ENCODE peak calls at places on chromosomes 16 and 17, in five cellular contexts. N is spleen, X is A549, S is ascending aorta, I is mucosa of descending colon. E is an unnamed sample.
A peak's percentile ranks its signal among the peaks of the same experiment; 100 is the strongest.

GRCh38 chr16:57270221-57271062 is 14.0 kb downstream of the PLLP start:
- DNase-seq in S (no peak), X (no peak), N (no peak), I (no peak), E (peak; percentile 35)

GRCh38 chr16:3490911-3491629 is 4.2 kb downstream of the C16orf90 start:
- DNase-seq in S (no peak), I (no peak), X (no peak), N (no peak), E (peak; percentile 41)

GRCh38 chr16:47055136-47055885 is 81.8 kb upstream of the DNAJA2 start:
- DNase-seq in N (peak; percentile 58), I (no peak), X (no peak), S (no peak), E (no peak)

GRCh38 chr17:29579866-29580771 is 9.3 kb downstream of the GIT1 start:
- DNase-seq in X (peak; percentile 91), I (peak; percentile 93), S (peak; percentile 91), N (peak; percentile 96), E (peak; percentile 90)

GRCh38 chr17:72660274-72661092 is 432.0 kb downstream of the SLC39A11 start:
- DNase-seq in N (no peak), I (no peak), S (no peak), X (no peak), E (no peak)

GRCh38 chr16:29815032-29815721 is 775 bp upstream of the PAGR1 start:
- DNase-seq in I (peak; percentile 68), S (peak; percentile 75), X (no peak), N (peak; percentile 89), E (peak; percentile 61)

GRCh38 chr16:85324506-85324905 is 212.2 kb upstream of the CIBAR2 start:
- DNase-seq in S (no peak), N (no peak), I (no peak), X (no peak), E (no peak)

GRCh38 chr16:87851601-87852000 is 17.7 kb downstream of the SLC7A5 start:
- DNase-seq in S (no peak), I (no peak), N (no peak), X (no peak), E (no peak)

GRCh38 chr16:51402785-51403184 is 251.7 kb upstream of the SALL1 start:
- DNase-seq in S (no peak), N (no peak), I (no peak), X (no peak), E (no peak)

GRCh38 chr17:72387487-72387886 is 266.7 kb downstream of the SOX9 start:
- DNase-seq in S (no peak), X (peak; percentile 63), N (no peak), I (no peak), E (no peak)

GRCh38 chr16:301235-301634 is 18.3 kb downstream of the PDIA2 start:
- DNase-seq in I (no peak), N (no peak), X (no peak), S (no peak), E (no peak)

GRCh38 chr16:301950-302349 is 19.0 kb downstream of the PDIA2 start:
- DNase-seq in N (no peak), X (no peak), I (no peak), S (no peak), E (no peak)

GRCh38 chr16:305916-306315 is 23.0 kb downstream of the PDIA2 start:
- DNase-seq in N (no peak), S (no peak), I (no peak), X (no peak), E (no peak)

GRCh38 chr16:306911-307370 is 24.0 kb downstream of the PDIA2 start:
- DNase-seq in N (no peak), X (no peak), S (no peak), I (no peak), E (no peak)

DNA sequence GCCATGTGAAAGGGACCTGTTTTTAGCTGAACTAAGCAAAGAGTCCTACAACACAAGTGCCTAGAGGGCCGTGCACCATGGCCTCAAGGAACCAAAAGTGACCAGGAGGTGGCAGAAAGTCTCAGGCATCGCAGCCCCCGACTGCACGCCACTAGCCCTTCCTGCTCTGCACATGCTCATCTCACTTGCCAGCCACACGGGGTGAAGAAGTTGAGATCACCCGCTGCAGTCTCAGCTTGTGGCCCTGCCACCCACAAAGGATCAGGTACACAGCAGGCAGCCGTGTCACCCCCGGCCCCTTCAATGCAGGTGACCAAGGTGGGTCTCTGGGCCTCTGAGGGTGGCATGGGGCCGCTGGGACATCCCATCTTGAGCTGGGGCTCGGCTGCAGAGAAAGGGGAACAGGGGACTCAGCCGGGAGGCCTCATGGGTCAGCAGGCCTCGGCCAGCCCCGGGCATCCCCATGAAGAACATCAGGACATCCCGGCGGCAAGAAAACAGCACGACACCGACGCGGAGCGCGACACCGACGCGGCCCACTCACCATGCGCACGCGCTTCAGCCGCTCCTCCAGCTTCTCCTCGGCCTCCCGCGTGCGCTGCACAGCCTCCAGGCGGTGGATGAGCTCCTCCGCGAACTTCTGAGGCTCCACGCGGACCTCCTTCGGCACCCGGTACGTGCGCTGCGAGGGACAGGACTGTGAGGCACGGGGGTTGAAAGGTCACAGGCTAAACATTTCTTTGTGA is 21.0 kb downstream of the PDIA2 start:
- DNase-seq in N (peak; percentile 68), X (peak; percentile 44), S (no peak), I (peak; percentile 35), E (no peak)
- H3K4me3 ChIP-seq in N (no peak overlapping the region), X (no peak overlapping the region), S (no peak overlapping the region), I (no peak overlapping the region), E (no peak overlapping the region)

DNA sequence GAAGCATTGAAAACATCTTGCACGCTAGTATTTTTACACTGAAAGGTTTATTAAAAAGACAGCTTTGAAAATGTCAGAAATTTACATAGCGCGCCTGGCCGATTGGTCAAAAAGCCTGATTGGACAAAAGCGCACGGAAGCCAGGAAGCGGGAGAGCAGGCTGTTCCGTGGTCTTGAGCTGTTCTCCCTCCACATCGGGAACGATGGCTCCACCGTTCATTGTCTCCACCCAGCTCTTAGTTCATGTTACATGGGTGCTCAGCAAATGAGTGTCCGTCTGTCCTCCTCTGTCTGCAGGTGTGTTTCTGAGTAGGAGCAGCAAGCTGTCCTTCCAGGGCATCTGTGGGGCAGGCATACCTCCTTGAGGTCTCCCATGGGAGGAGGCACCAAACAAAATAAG is 65.3 kb upstream of the HSBP1 start:
- DNase-seq in X (no peak), S (peak; percentile 44), I (no peak), N (no peak), E (no peak)
- TF ChIP-seq CTCF in X (no peak), S (no peak), I (no peak), N (no peak), E (no peak)

DNA sequence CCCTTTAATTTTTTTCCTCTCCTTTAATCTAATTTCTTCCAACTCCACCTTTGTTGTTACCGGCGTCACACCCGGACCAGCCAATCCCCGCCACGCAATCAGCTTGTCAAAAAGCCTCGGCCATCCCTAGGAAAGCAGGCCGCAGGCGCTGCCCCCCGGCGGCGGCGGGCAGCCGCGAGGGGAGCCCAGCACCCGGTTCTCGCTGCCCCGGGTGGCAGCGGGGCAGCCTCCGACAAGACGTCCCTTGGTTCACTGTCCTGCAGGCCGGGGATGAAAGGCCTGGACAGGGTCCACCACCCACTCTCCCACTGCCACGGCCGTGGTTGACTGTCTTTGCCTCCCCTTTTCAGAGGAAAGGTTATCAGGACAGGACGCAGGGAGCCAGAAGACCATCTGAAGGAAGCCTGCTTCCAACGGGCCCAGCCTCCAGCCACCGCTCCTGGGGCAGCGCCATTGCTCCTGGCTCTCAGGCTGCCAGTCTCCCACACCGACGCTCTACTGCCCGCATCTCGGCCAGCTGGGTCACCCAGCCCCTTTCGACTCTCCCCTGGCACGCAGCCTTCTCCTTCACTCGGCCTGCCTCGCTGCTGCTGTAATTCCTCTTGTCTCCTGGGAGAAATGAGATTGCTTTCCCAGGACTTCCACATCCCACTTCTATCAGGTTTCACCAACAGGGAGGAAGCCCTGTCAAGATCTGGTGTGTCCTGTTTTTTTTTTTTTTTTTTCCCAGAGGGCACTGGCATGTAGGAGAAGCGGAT is 2.8 kb upstream of the UBTF start:
- DNase-seq in S (peak; percentile 91), X (peak; percentile 86), I (peak; percentile 84), N (peak; percentile 92), E (peak; percentile 84)
- H3K4me3 ChIP-seq in S (peak overlapping the region; percentile 95), X (peak overlapping the region; percentile 89), I (peak overlapping the region; percentile 95), N (peak overlapping the region; percentile 88), E (peak overlapping the region; percentile 97)

GRCh38 chr17:11979795-11980194 is 17.5 kb downstream of the ZNF18 start:
- DNase-seq in N (no peak), I (no peak), S (no peak), X (no peak), E (no peak)

GRCh38 chr17:11981862-11982261 is 15.4 kb downstream of the ZNF18 start:
- DNase-seq in X (no peak), N (no peak), S (no peak), I (no peak), E (no peak)

GRCh38 chr17:11986179-11986938 is 10.9 kb downstream of the ZNF18 start:
- DNase-seq in N (no peak), I (no peak), S (no peak), X (no peak), E (no peak)

GRCh38 chr17:11980813-11981212 is 16.5 kb downstream of the ZNF18 start:
- DNase-seq in I (no peak), N (no peak), S (no peak), X (no peak), E (no peak)
- TF ChIP-seq CTCF in I (no peak), N (no peak), S (no peak), X (peak; percentile 15), E (no peak)

E was measured in lower lobe of right lung.